ENCODE peak calls at places on chromosome 14, in eight cellular contexts. N is A549, B is upper lobe of left lung, V is esophagus squamous epithelium, K is GM23338, P is psoas muscle, Y is fibroblast of the aortic adventitia, I is activated B cell treated with CpG ODN at 0.5 μM for 24 hours. W is an unnamed sample.

GRCh38 chr14:50007123-50007903 is 109.1 kb downstream of the VCPKMT start:
- DNase-seq in K (peak; percentile 65), N (peak; percentile 23), I (no peak), Y (no peak), P (no peak), B (no peak), V (no peak), W (no peak)

GRCh38 chr14:33052899-33053400 is 114.3 kb downstream of the NPAS3 start:
- DNase-seq in V (no peak), Y (no peak), B (no peak), P (no peak), K (no peak), I (no peak), N (no peak), W (no peak)

GRCh38 chr14:73153272-73153671 is 17.0 kb downstream of the PSEN1 start:
- DNase-seq in Y (peak; percentile 88), P (no peak), K (no peak), V (no peak), I (no peak), B (no peak), N (no peak), W (no peak)

GRCh38 chr14:34203271-34203722 is 252.4 kb upstream of the EGLN3 start:
- DNase-seq in P (no peak), B (no peak), V (no peak), Y (no peak), I (no peak), K (no peak), N (no peak), W (no peak)

GRCh38 chr14:81302613-81303012 is 81.9 kb upstream of the GTF2A1 start:
- DNase-seq in N (no peak), V (no peak), Y (no peak), I (no peak), B (no peak), K (peak; percentile 71), P (no peak), W (no peak)

GRCh38 chr14:32197919-32198318 is 3.9 kb upstream of the RNU6-7 start:
- DNase-seq in V (no peak), N (no peak), Y (no peak), K (no peak), P (no peak), I (no peak), B (no peak), W (no peak)

GRCh38 chr14:55518391-55518790 is 61.6 kb upstream of the KTN1 start:
- DNase-seq in P (no peak), B (no peak), I (no peak), Y (no peak), K (no peak), V (no peak), N (no peak), W (no peak)

GRCh38 chr14:106694638-106695393 is 1168.4 kb downstream of the TMEM121 start:
- DNase-seq in Y (no peak), P (no peak), I (peak; percentile 46), B (peak; percentile 23), V (no peak), N (no peak), K (peak; percentile 0), W (no peak)

GRCh38 chr14:70821916-70822705 is 12.8 kb upstream of the MAP3K9 start:
- DNase-seq in K (peak; percentile 77), P (peak; percentile 52), I (peak; percentile 36), N (peak; percentile 62), Y (peak; percentile 30), B (peak; percentile 67), V (no peak), W (no peak)

GRCh38 chr14:102320033-102320660 is 601 bp downstream of the ZNF839 start:
- DNase-seq in B (peak; percentile 32), N (peak; percentile 36), P (peak; percentile 59), Y (peak; percentile 58), K (peak; percentile 65), I (no peak), V (no peak), W (no peak)

GRCh38 chr14:55121628-55122440 is 7.2 kb upstream of the LGALS3 start:
- DNase-seq in I (no peak), V (no peak), Y (no peak), N (no peak), K (no peak), B (no peak), P (no peak), W (no peak)

GRCh38 chr14:58637040-58637390 is 747 bp upstream of the DACT1 start:
- DNase-seq in I (no peak), B (no peak), Y (peak; percentile 95), N (no peak), K (no peak), P (peak; percentile 37), V (no peak), W (peak; percentile 71)

GRCh38 chr14:22289570-22289969 is 299.5 kb downstream of the DAD1 start:
- DNase-seq in I (no peak), N (no peak), B (no peak), P (no peak), V (no peak), K (no peak), Y (no peak), W (no peak)

GRCh38 chr14:90388437-90388836 is 8.4 kb upstream of the CALM1 start:
- DNase-seq in Y (peak; percentile 80), V (no peak), K (peak; percentile 74), I (no peak), N (peak; percentile 52), P (no peak), B (no peak), W (no peak)

GRCh38 chr14:54838931-54839512 is 63.6 kb downstream of the GCH1 start:
- DNase-seq in P (no peak), Y (no peak), N (no peak), B (no peak), V (no peak), I (no peak), K (no peak), W (no peak)

GRCh38 chr14:90137807-90138206 is 76.0 kb downstream of the KCNK13 start:
- DNase-seq in N (no peak), I (no peak), P (no peak), K (no peak), Y (peak; percentile 69), V (no peak), B (no peak), W (no peak)

GRCh38 chr14:56482306-56482705 is 97.3 kb upstream of the TMEM260 start:
- DNase-seq in K (peak; percentile 86), V (no peak), I (no peak), P (no peak), B (no peak), Y (peak; percentile 8), N (peak; percentile 17), W (no peak)

GRCh38 chr14:48553443-48553842 is 878.0 kb upstream of the MDGA2 start:
- DNase-seq in N (no peak), I (no peak), V (no peak), P (no peak), Y (no peak), B (no peak), K (peak; percentile 13), W (no peak)
- TF ChIP-seq CTCF in N (no peak), I (no peak), V (no peak), P (no peak), Y (no peak), B (no peak), K (no peak), W (no peak)

DNA sequence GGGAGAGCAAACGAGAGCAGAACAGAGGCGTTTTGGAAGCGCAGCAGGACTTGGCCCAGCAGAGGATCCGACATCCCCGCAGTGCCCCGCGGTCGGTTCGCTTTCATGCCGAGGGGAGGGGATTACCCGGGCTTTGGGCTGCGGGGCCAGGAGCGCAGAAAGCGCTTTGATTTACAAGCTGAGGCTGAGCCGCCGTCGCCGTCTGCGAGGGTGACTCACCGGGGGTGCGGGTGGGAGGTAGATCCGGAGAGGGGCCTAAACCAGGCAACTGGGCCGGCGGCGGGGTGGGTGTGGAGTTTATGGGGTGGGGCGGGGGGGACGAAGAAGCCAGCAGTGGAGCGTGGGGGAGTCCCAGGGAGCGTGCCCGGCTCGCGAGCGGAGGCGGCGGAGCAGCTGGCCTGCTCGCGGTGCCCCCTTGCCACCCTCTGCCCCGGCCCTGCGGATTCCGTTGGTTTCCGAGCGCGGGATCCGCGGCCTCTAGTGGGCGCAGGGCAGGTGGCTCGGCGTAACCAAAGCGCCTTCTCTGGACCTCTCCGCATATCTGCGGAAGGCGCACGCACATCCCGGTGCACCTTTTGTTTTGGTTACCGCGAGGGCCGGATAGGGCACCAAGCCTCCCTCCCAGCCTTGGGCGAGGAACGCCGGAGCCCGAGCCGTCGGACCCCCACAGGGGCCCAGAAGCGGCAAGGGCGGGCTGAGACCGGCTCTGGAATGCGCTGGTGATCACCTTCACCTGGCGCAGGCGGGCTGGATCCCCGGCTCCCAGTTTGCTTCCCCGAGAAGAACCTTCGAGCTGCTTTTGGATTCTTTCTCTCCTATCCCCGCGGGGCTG is 2.6 kb downstream of the SIX4 start:
- DNase-seq in I (peak; percentile 43), B (peak; percentile 33), Y (peak; percentile 46), N (peak; percentile 16), K (peak; percentile 89), V (no peak), P (peak; percentile 67), W (no peak)
- TF ChIP-seq CTCF in I (no peak), B (peak; percentile 36), Y (peak; percentile 56), N (peak; percentile 28), K (peak; percentile 11), V (peak; percentile 28), P (peak; percentile 47), W (peak; percentile 36)

GRCh38 chr14:88078525-88078924 is 73.6 kb downstream of the GPR65 start:
- DNase-seq in K (peak; percentile 19), I (no peak), B (no peak), Y (no peak), V (no peak), P (no peak), N (no peak), W (no peak)
- TF ChIP-seq CTCF in K (peak; percentile 17), I (no peak), B (no peak), Y (no peak), V (no peak), P (no peak), N (no peak), W (no peak)

GRCh38 chr14:30427401-30427800 is 131.6 kb upstream of the G2E3 start:
- DNase-seq in V (no peak), B (no peak), I (no peak), Y (no peak), K (no peak), N (no peak), P (no peak), W (no peak)

GRCh38 chr14:30431552-30431951 is 127.4 kb upstream of the G2E3 start:
- DNase-seq in N (no peak), I (no peak), B (no peak), P (no peak), V (no peak), K (no peak), Y (no peak), W (no peak)

GRCh38 chr14:30420489-30420888 is 138.5 kb upstream of the G2E3 start:
- DNase-seq in P (no peak), B (no peak), Y (no peak), K (no peak), I (no peak), V (no peak), N (no peak), W (no peak)

GRCh38 chr14:30427846-30428245 is 131.1 kb upstream of the G2E3 start:
- DNase-seq in N (no peak), K (no peak), Y (no peak), I (no peak), P (no peak), V (no peak), B (no peak), W (no peak)

DNA sequence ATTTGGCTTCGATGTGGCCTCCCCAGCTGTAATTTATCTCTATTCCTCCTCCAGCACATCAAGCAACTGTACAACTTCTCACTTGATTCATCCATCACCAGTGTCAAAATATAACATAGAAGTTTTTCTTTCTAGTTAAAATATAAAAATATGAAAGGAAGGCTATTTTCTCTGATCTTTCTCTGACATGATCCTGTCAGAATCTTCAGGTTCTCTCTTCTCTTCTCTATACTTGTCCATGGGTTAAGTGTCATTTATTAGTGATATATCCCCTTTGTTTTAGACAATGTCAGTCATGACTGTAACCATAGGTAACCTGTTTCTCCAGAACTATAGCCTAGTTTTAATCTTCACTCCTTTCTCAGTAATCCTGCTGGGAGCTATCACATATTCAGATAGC is 132.5 kb upstream of the G2E3 start:
- DNase-seq in I (no peak), P (no peak), B (no peak), N (no peak), V (no peak), Y (no peak), K (no peak), W (no peak)
- TF ChIP-seq CTCF in I (no peak), P (no peak), B (no peak), N (no peak), V (no peak), Y (no peak), K (no peak), W (no peak)

W was measured in AG09319.